ENCODE peak calls at places on chromosomes 12 and 14, in ten cellular contexts. E, G, Q, X, R, P, Z, L, C and W are unnamed samples.

GRCh38 chr14:57391609-57392195 is 1.3 kb downstream of the NAA30 start:
- DNase-seq in E (no peak), G (no peak), Q (no peak), X (peak), R (no peak), P (no peak), Z (peak), L (no peak), C (no peak), W (no peak)

GRCh38 chr14:50953497-50953896 is 9.2 kb upstream of the PYGL start:
- DNase-seq in E (no peak), G (no peak), Q (no peak), X (no peak), R (no peak), P (no peak), Z (no peak), L (no peak), C (no peak), W (no peak)

GRCh38 chr12:96516472-96517417 is 27.4 kb downstream of the CFAP54 start:
- DNase-seq in E (peak), G (peak), Q (peak), X (peak), R (peak), P (peak), Z (peak), L (peak), C (peak), W (peak)

GRCh38 chr12:64670039-64670438 is 59.7 kb downstream of the RASSF3 start:
- DNase-seq in E (no peak), G (no peak), Q (no peak), X (no peak), R (no peak), P (no peak), Z (no peak), L (no peak), C (no peak), W (no peak)

GRCh38 chr14:87233266-87233665 is 759.7 kb downstream of the GALC start:
- DNase-seq in E (no peak), G (no peak), Q (no peak), X (no peak), R (no peak), P (no peak), Z (no peak), L (no peak), C (no peak), W (no peak)

GRCh38 chr12:7015555-7016370 is 2.5 kb downstream of the LPCAT3 start:
- DNase-seq in E (no peak), G (no peak), Q (no peak), X (no peak), R (no peak), P (no peak), Z (no peak), L (no peak), C (no peak), W (no peak)

GRCh38 chr12:68425998-68426397 is 93.8 kb upstream of the MDM1 start:
- DNase-seq in E (no peak), G (no peak), Q (peak), X (peak), R (no peak), P (no peak), Z (peak), L (no peak), C (no peak), W (no peak)

GRCh38 chr12:43347026-43347425 is 205.0 kb downstream of the ADAMTS20 start:
- DNase-seq in E (no peak), G (no peak), Q (no peak), X (no peak), R (no peak), P (no peak), Z (no peak), L (no peak), C (no peak), W (no peak)

GRCh38 chr12:14394317-14395058 is 29.0 kb downstream of the ATF7IP start:
- DNase-seq in E (peak), G (no peak), Q (peak), X (peak), R (no peak), P (peak), Z (peak), L (no peak), C (peak), W (no peak)

GRCh38 chr14:75204106-75204505 is 27.7 kb upstream of the TMED10 start:
- DNase-seq in E (no peak), G (no peak), Q (no peak), X (no peak), R (no peak), P (no peak), Z (no peak), L (no peak), C (no peak), W (no peak)

GRCh38 chr12:51218607-51219161 is 822 bp upstream of the POU6F1 start:
- DNase-seq in E (peak), G (no peak), Q (no peak), X (no peak), R (peak), P (no peak), Z (peak), L (peak), C (no peak), W (no peak)

GRCh38 chr12:68538722-68539614 is 71.7 kb upstream of the RAP1B start:
- DNase-seq in E (peak), G (peak), Q (peak), X (peak), R (peak), P (peak), Z (peak), L (peak), C (no peak), W (no peak)

GRCh38 chr14:73125169-73125588 is 11.1 kb upstream of the PSEN1 start:
- DNase-seq in E (no peak), G (no peak), Q (no peak), X (no peak), R (no peak), P (no peak), Z (no peak), L (no peak), C (no peak), W (no peak)

GRCh38 chr12:23944067-23944466 is 5.4 kb downstream of the SOX5 start:
- DNase-seq in E (no peak), G (no peak), Q (no peak), X (no peak), R (no peak), P (no peak), Z (no peak), L (no peak), C (no peak), W (no peak)

GRCh38 chr12:25655702-25656101 is 102.6 kb upstream of the LMNTD1 start:
- DNase-seq in E (no peak), G (no peak), Q (no peak), X (no peak), R (no peak), P (no peak), Z (no peak), L (no peak), C (no peak), W (no peak)

GRCh38 chr12:1436996-1437395 is 157.4 kb downstream of the FBXL14 start:
- DNase-seq in E (no peak), G (no peak), Q (no peak), X (no peak), R (no peak), P (no peak), Z (no peak), L (no peak), C (no peak), W (no peak)

GRCh38 chr12:106032141-106032925 is 106.4 kb downstream of the NUAK1 start:
- DNase-seq in E (no peak), G (no peak), Q (peak), X (no peak), R (no peak), P (no peak), Z (peak), L (no peak), C (no peak), W (no peak)

GRCh38 chr12:11827096-11827841 is 177.8 kb downstream of the ETV6 start:
- DNase-seq in E (peak), G (no peak), Q (no peak), X (peak), R (no peak), P (no peak), Z (peak), L (peak), C (no peak), W (no peak)

GRCh38 chr12:28237423-28237822 is 47.2 kb downstream of the CCDC91 start:
- DNase-seq in E (no peak), G (no peak), Q (no peak), X (peak), R (no peak), P (no peak), Z (no peak), L (peak), C (no peak), W (no peak)

GRCh38 chr14:80809663-80810062 is 131.9 kb downstream of the CEP128 start:
- DNase-seq in E (no peak), G (no peak), Q (no peak), X (no peak), R (no peak), P (no peak), Z (no peak), L (no peak), C (no peak), W (no peak)

GRCh38 chr12:96743606-96744005 is 163.5 kb upstream of the NEDD1 start:
- DNase-seq in E (no peak), G (no peak), Q (peak), X (peak), R (no peak), P (no peak), Z (peak), L (no peak), C (no peak), W (no peak)

GRCh38 chr14:49895480-49895879 is 2.6 kb downstream of the ARF6 start:
- DNase-seq in E (no peak), G (no peak), Q (no peak), X (no peak), R (no peak), P (no peak), Z (no peak), L (no peak), C (no peak), W (no peak)

GRCh38 chr14:65336191-65336591 is 76.3 kb upstream of the FUT8 start:
- DNase-seq in E (no peak), G (no peak), Q (peak), X (peak), R (no peak), P (no peak), Z (peak), L (no peak), C (no peak), W (no peak)

GRCh38 chr14:103031956-103032355 is 25.4 kb downstream of the CDC42BPB start:
- DNase-seq in E (peak), G (no peak), Q (no peak), X (peak), R (no peak), P (no peak), Z (no peak), L (peak), C (no peak), W (no peak)
- TF ChIP-seq CTCF in E (no peak), G (no peak), Q (no peak), X (no peak), R (no peak), P (no peak), Z (no peak), L (no peak), C (no peak), W (no peak)

GRCh38 chr12:118337194-118337838 is 35.4 kb downstream of the TAOK3 start:
- DNase-seq in E (no peak), G (no peak), Q (peak), X (peak), R (no peak), P (no peak), Z (peak), L (no peak), C (no peak), W (peak)
- TF ChIP-seq CTCF in E (no peak), G (no peak), Q (no peak), X (no peak), R (no peak), P (no peak), Z (no peak), L (no peak), C (no peak), W (no peak)

DNA sequence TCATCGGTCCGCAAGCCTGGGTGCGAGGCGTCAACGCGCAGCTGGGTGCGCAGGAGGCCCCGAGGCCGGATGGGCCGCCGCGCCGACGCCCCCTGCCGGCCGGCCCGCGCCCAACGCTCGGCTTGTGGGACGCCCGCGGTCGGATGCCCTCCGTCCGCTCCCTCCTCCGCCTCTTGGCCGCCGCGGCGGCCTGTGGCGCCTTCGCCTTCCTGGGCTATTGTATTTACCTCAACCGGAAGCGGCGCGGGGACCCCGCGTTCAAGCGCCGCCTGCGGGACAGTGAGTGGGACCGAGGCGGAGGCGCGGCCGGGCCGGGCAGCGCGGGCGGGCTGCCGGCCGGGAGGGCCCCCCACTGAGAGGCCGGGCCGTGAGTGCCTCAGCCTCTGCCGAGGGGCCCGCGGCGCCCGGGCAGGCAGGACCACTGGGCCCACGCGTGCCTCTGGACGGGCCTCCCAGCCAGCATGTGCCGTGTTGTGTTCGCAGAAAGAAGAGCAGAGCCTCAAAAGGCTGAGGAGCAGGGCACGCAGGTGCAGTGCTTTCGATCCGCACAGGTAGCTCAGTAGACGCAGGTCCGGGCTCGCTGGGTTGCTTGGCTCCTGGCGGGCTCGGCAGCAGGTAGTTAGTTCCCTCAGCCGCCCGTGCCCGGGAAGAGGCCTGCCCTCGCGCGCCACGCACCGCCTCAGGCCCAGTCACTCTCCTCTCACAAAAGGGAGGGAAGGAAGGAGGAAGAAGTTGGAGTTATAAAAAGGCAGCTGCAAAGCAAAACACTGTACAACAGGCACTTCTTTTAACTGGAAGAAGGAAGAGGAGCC is at the start of gene TOMM20L:
- DNase-seq in E (peak), G (peak), Q (peak), X (peak), R (peak), P (peak), Z (peak), L (peak), C (peak), W (peak)
- TF ChIP-seq CTCF in E (peak), G (peak), Q (peak), X (peak), R (peak), P (peak), Z (peak), L (peak), C (peak), W (peak)

DNA sequence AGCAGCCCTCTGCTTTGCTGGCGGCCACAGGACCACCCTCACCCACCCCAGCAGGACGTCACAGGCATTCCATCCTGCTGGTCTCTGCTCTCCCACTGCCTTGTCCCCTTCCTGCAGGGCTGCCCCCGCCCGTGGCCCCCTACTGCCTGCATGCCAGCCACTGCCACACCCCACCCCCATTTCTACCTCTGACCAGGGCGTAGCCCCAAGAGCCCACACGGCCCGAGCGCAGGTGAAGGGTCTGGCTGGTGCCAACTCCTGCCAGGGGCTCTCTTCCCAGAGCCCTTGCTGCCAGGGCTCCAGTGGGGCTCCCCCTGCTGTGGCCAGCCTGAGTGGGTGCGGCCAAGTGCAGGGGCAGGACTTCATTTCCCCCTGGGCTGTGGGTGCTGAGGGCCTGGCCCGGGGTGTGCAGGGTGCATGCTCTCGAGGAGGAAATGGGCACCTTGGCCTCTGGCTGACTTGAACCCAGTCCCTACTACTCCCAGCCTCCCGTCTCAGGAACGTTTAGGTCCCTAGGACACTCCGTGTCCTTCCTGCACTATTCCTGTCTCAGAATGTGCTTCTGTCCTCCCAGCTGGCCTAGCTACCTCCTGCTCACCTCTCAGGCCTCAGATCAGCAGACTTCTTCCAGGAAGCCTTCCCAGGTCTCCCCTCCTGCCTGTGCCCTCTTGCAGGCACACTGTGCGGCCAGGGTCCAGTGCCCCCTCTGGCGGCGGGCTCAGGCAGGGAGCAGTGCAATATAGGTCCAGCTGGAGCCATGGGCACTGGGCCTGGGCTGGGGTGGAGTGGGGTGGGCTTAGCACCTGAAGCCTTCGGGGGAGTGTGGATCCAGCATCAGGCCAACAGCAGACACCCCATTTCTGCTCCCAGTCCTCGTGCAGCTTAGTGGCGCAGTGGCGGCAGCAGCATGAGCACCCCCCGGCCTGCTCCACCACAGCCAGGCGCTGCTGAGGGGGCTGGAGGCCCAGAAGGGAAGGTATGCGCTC is 1.4 kb downstream of the LBHD2 start:
- DNase-seq in E (no peak), G (no peak), Q (no peak), X (no peak), R (no peak), P (no peak), Z (no peak), L (peak), C (peak), W (no peak)
- TF ChIP-seq CTCF in E (no peak), G (no peak), Q (no peak), X (peak), R (no peak), P (no peak), Z (peak), L (no peak), C (no peak), W (peak)

DNA sequence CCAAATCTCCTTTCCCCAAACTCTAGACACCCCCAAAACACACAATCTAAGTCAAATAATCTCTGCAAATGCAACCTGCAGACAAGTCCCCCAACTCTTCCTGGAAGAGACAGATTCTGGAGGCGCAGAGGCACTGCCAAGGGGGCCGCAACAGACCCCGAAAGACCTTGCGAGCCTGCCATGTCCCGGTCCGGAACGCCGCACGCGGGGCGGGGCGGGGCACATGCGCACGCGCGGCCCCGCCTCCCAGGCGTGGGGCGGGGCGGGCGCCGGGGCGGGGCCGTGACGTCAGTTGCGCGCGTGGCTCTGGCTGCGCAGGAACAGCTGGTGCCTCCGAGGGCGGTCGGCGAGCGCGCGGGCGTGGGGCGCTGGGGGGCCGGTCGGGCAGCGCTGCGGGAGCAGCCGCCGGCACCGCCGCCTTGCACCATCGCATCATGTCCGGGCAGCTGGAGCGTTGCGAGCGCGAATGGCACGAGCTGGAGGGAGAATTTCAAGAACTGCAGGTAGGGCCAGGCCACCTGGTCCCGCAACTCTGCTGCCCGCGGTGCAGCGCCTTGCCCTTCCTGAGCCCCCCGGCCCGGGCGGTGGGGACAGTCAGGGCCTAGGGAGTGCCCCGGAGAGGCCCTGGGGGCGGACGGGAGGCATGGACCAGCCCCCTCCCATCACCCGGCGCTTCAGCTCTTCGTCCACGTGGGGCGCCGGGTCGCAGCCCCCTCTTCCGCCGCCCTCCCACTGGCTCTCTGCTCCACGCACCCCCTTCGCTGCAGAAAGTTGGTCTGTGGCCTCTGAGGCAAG is at the start of gene TMEM120B:
- DNase-seq in E (peak), G (peak), Q (peak), X (peak), R (peak), P (peak), Z (peak), L (peak), C (peak), W (no peak)
- TF ChIP-seq CTCF in E (peak), G (no peak), Q (no peak), X (no peak), R (no peak), P (no peak), Z (no peak), L (no peak), C (no peak), W (no peak)

GRCh38 chr12:33296529-33296928 is 143.1 kb downstream of the SYT10 start:
- DNase-seq in E (no peak), G (no peak), Q (no peak), X (no peak), R (no peak), P (no peak), Z (no peak), L (peak), C (no peak), W (no peak)
- TF ChIP-seq CTCF in E (no peak), G (no peak), Q (no peak), X (no peak), R (no peak), P (no peak), Z (no peak), L (no peak), C (no peak), W (no peak)

GRCh38 chr12:89156324-89156723 is 196.0 kb downstream of the DUSP6 start:
- DNase-seq in E (no peak), G (no peak), Q (no peak), X (peak), R (no peak), P (no peak), Z (no peak), L (no peak), C (no peak), W (no peak)
- TF ChIP-seq CTCF in E (no peak), G (no peak), Q (no peak), X (no peak), R (no peak), P (no peak), Z (no peak), L (no peak), C (no peak), W (no peak)

DNA sequence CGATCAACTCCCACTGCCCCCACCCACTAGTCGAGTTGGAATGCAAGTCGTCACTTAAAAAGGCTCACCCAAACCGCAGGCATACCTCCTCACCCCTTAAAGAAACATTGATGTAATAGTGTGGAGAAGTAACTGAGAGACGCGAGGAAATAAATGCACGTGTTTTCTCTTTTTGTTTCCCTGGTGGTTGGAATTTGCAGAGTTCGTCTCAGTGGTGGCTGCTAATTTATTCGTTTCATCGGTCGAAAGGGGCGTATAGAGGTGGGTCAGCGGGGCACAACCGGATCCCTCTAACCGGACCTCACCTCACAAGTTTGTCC is 5.1 kb upstream of the NPAS3 start:
- DNase-seq in E (no peak), G (no peak), Q (peak), X (peak), R (no peak), P (no peak), Z (peak), L (peak), C (no peak), W (no peak)
- TF ChIP-seq CTCF in E (no peak), G (no peak), Q (peak), X (peak), R (no peak), P (no peak), Z (no peak), L (no peak), C (no peak), W (no peak)

GRCh38 chr14:95609398-95609990 is 74.6 kb downstream of the GLRX5 start:
- DNase-seq in E (peak), G (no peak), Q (no peak), X (peak), R (no peak), P (peak), Z (peak), L (peak), C (no peak), W (no peak)
- TF ChIP-seq CTCF in E (peak), G (no peak), Q (peak), X (peak), R (peak), P (peak), Z (peak), L (peak), C (peak), W (peak)